ENCODE peak calls at places on chromosomes 13 and 19, in four cellular contexts. One of them, this sample, is unnamed. For H3K4me1, the result is how much of the 10 kb centered on the place peaks cover.

GRCh38 chr19:4473011-4473410 is 914 bp downstream of the HDGFL2 start:
- DNase-seq in HCT116: no peak
- DNase-seq in HepG2: no peak
- DNase-seq in K562: no peak
- DNase-seq in this sample: no peak

GRCh38 chr13:113669871-113670341 is 2.9 kb downstream of the GRK1 start:
- DNase-seq in HCT116: no peak
- DNase-seq in HepG2: no peak
- DNase-seq in K562: no peak
- DNase-seq in this sample: no peak

GRCh38 chr13:111344471-111345191 is 24.2 kb downstream of the TEX29 start:
- DNase-seq in HCT116: no peak
- DNase-seq in K562: peak
- DNase-seq in HepG2: peak
- DNase-seq in this sample: no peak

GRCh38 chr19:51016798-51017683 is 2.5 kb downstream of the KLK10 start:
- DNase-seq in K562: peak
- DNase-seq in HCT116: peak
- DNase-seq in HepG2: peak
- DNase-seq in this sample: no peak

GRCh38 chr13:49791753-49792549 is 531 bp downstream of the KPNA3 start:
- DNase-seq in K562: peak
- DNase-seq in HepG2: no peak
- DNase-seq in HCT116: no peak
- DNase-seq in this sample: no peak

GRCh38 chr13:48532146-48532472 is 771 bp downstream of the RCBTB2 start:
- DNase-seq in K562: no peak
- DNase-seq in HCT116: no peak
- DNase-seq in HepG2: no peak
- DNase-seq in this sample: no peak

GRCh38 chr13:33487575-33488243 is 202.2 kb upstream of the STARD13 start:
- DNase-seq in K562: no peak
- DNase-seq in HCT116: no peak
- DNase-seq in HepG2: peak
- DNase-seq in this sample: no peak

GRCh38 chr19:1064661-1065605 is 2.0 kb upstream of the ARHGAP45 start:
- DNase-seq in HepG2: no peak
- DNase-seq in K562: no peak
- DNase-seq in HCT116: peak
- DNase-seq in this sample: no peak

GRCh38 chr13:66803759-66804456 is 426.2 kb downstream of the PCDH9 start:
- DNase-seq in K562: no peak
- DNase-seq in HepG2: no peak
- DNase-seq in HCT116: no peak
- DNase-seq in this sample: no peak

GRCh38 chr13:93224545-93224944 is 2.1 kb upstream of the GPC6 start:
- DNase-seq in HepG2: peak
- DNase-seq in K562: no peak
- DNase-seq in HCT116: no peak
- DNase-seq in this sample: no peak
- TF ChIP-seq TCF7L2 in HepG2: no peak
- TF ChIP-seq TCF7L2 in K562: no peak
- TF ChIP-seq TCF7L2 in HCT116: no peak
- TF ChIP-seq TCF7L2 in this sample: no peak

GRCh38 chr19:39133431-39134270 is 8.1 kb downstream of the PAK4 start:
- DNase-seq in HCT116: no peak
- DNase-seq in K562: peak
- DNase-seq in HepG2: no peak
- DNase-seq in this sample: no peak

GRCh38 chr19:39138221-39139211 is 12.9 kb downstream of the PAK4 start:
- DNase-seq in HCT116: no peak
- DNase-seq in K562: no peak
- DNase-seq in HepG2: no peak
- DNase-seq in this sample: no peak

GRCh38 chr19:39135701-39136100 is 10.1 kb downstream of the PAK4 start:
- DNase-seq in HepG2: no peak
- DNase-seq in K562: no peak
- DNase-seq in HCT116: no peak
- DNase-seq in this sample: no peak

GRCh38 chr19:39137131-39137530 is 11.5 kb downstream of the PAK4 start:
- DNase-seq in K562: no peak
- DNase-seq in HCT116: no peak
- DNase-seq in HepG2: no peak
- DNase-seq in this sample: no peak

DNA sequence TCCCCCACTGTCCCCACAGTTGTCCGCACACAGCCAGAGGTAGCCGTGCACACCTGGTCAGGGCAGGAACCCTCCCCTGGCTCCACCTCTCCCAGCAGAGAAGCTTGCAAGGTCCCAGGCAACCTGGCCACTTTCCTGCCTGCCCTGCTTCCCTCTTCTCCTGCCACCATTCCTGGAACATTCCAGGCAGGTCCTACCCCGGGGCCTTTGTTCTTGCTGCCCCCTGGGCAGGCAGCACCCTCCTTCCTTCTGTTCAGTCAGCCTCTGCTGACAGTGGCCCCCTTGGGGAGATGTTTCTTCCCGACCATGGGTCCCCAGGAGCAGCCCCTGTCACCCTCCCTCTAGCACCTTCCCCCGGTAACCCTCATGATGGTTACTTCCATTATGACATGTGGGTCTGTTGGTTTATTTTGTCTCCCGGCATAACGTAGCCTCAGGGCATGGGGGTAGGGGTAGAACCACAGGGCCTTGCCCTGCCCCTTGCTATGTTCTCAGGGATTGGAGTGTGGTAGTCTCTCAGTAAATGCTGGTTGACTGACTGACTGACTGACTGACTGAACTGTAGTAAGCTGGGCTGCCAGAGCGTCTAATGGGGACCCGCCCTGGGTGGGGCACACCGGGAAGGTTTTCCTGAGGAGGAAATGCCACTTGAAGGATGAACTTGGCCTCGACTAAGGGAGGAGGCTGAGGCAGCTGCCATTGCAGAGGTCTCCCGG is 10.8 kb downstream of the PAK4 start:
- DNase-seq in K562: no peak
- DNase-seq in HepG2: no peak
- DNase-seq in HCT116: no peak
- DNase-seq in this sample: no peak
- H3K4me1 ChIP-seq in K562: half or more
- H3K4me1 ChIP-seq in HepG2: under half
- H3K4me1 ChIP-seq in HCT116: under half
- H3K4me1 ChIP-seq in this sample: half or more

GRCh38 chr13:109669956-109670355 is 116.4 kb downstream of the IRS2 start:
- DNase-seq in K562: no peak
- DNase-seq in HCT116: no peak
- DNase-seq in HepG2: no peak
- DNase-seq in this sample: no peak

GRCh38 chr13:109670776-109671175 is 115.6 kb downstream of the IRS2 start:
- DNase-seq in K562: no peak
- DNase-seq in HCT116: no peak
- DNase-seq in HepG2: no peak
- DNase-seq in this sample: no peak

GRCh38 chr13:109667754-109668360 is 118.5 kb downstream of the IRS2 start:
- DNase-seq in K562: no peak
- DNase-seq in HCT116: no peak
- DNase-seq in HepG2: no peak
- DNase-seq in this sample: no peak

GRCh38 chr13:109668433-109669233 is 117.8 kb downstream of the IRS2 start:
- DNase-seq in HCT116: no peak
- DNase-seq in HepG2: no peak
- DNase-seq in K562: no peak
- DNase-seq in this sample: no peak

DNA sequence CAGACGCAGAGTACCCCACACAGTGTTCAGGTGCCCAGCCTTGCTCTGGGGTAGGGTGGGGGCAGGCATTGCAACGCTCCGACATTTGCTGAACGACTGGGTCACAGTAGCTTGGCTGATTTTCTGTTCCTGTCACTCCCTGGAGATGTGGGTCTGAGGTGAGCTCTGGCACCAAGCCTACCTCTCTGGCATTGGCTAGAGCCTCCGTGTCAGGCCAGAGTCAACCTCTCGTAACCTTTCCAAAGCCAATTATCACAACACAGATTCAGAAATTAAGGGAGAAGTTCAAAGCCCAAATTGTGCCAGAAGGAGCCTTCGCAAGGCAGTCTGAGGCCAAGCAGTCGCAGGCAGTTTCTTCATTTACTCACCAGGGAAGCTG is 117.2 kb downstream of the IRS2 start:
- DNase-seq in HCT116: no peak
- DNase-seq in HepG2: no peak
- DNase-seq in K562: no peak
- DNase-seq in this sample: no peak
- TF ChIP-seq TCF7L2 in HCT116: no peak
- TF ChIP-seq TCF7L2 in HepG2: no peak
- TF ChIP-seq TCF7L2 in K562: no peak
- TF ChIP-seq TCF7L2 in this sample: no peak

GRCh38 chr19:42275517-42275916 is 6.5 kb downstream of the CIC start:
- DNase-seq in K562: no peak
- DNase-seq in HepG2: no peak
- DNase-seq in HCT116: no peak
- DNase-seq in this sample: no peak
- H3K4me1 ChIP-seq in K562: half or more
- H3K4me1 ChIP-seq in HepG2: under half
- H3K4me1 ChIP-seq in HCT116: under half
- H3K4me1 ChIP-seq in this sample: under half

GRCh38 chr19:8321760-8322637 is 703 bp downstream of the RPS28 start:
- DNase-seq in HCT116: no peak
- DNase-seq in K562: peak
- DNase-seq in HepG2: no peak
- DNase-seq in this sample: no peak
- TF ChIP-seq TCF7L2 in HCT116: no peak
- TF ChIP-seq TCF7L2 in K562: no peak
- TF ChIP-seq TCF7L2 in HepG2: no peak
- TF ChIP-seq TCF7L2 in this sample: no peak

This sample was measured in Panc1.